ENCODE peak calls at places on chromosomes 3 and 15, in five cellular contexts. X is endothelial cell of umbilical vein, E is K562, G is A549, T is HepG2. Z is an unnamed sample.

GRCh38 chr3:196339044-196339443 is 856 bp upstream of the TM4SF19 start:
- DNase-seq in X (no peak), E (no peak), G (no peak), T (no peak), Z (no peak)

GRCh38 chr15:96070636-96071035 is 259.9 kb upstream of the NR2F2 start:
- DNase-seq in T (no peak), E (no peak), G (peak), X (no peak), Z (no peak)

GRCh38 chr3:7618606-7619005 is 757.7 kb downstream of the GRM7 start:
- DNase-seq in T (no peak), G (no peak), X (no peak), E (no peak), Z (no peak)

GRCh38 chr15:63025460-63025859 is 17.1 kb upstream of the TPM1 start:
- DNase-seq in E (no peak), X (no peak), G (peak), T (no peak), Z (peak)

GRCh38 chr3:41362638-41363559 is 163.6 kb downstream of the CTNNB1 start:
- DNase-seq in X (no peak), T (peak), G (no peak), E (no peak), Z (no peak)

GRCh38 chr15:98671060-98672008 is 23.0 kb downstream of the IGF1R start:
- DNase-seq in T (peak), E (no peak), X (peak), G (no peak), Z (no peak)

GRCh38 chr3:119551525-119552063 is 7.8 kb downstream of the CD80 start:
- DNase-seq in X (no peak), E (no peak), T (no peak), G (no peak), Z (no peak)

GRCh38 chr15:60660290-60661051 is 181.5 kb upstream of the ICE2 start:
- DNase-seq in E (no peak), G (no peak), T (no peak), X (peak), Z (no peak)

GRCh38 chr3:151156618-151157216 is 46.3 kb downstream of the GPR171 start:
- DNase-seq in E (peak), X (peak), T (peak), G (peak), Z (peak)

GRCh38 chr3:131907809-131908208 is 127.0 kb downstream of the CPNE4 start:
- DNase-seq in E (no peak), T (no peak), X (no peak), G (no peak), Z (no peak)

GRCh38 chr15:82530606-82531379 is 9.5 kb downstream of the RPS17 start:
- DNase-seq in G (peak), E (peak), T (peak), X (peak), Z (peak)

GRCh38 chr15:45857295-45857694 is 222.5 kb downstream of the SQOR start:
- DNase-seq in X (no peak), T (no peak), G (no peak), E (no peak), Z (no peak)

GRCh38 chr3:44076221-44076829 is 165.4 kb upstream of the TOPAZ1 start:
- DNase-seq in E (no peak), G (no peak), X (no peak), T (no peak), Z (no peak)

GRCh38 chr3:87298111-87298718 is 21.8 kb upstream of the POU1F1 start:
- DNase-seq in G (peak), T (peak), X (peak), E (peak), Z (peak)
- TF ChIP-seq CTCF in G (peak), T (peak), X (peak), E (peak), Z (peak)

GRCh38 chr3:52056968-52057805 is 816 bp upstream of the DUSP7 start:
- DNase-seq in E (peak), G (peak), X (peak), T (peak), Z (peak)
- TF ChIP-seq POLR2A in E (peak), G (no peak), X (peak), T (no peak), Z (peak)

GRCh38 chr3:55200916-55201315 is 273.1 kb upstream of the LRTM1 start:
- DNase-seq in X (no peak), T (no peak), G (no peak), E (no peak), Z (no peak)

GRCh38 chr3:55202320-55202719 is 274.5 kb upstream of the LRTM1 start:
- DNase-seq in X (no peak), G (no peak), E (no peak), T (no peak), Z (no peak)

GRCh38 chr3:55203006-55203405 is 275.1 kb upstream of the LRTM1 start:
- DNase-seq in T (no peak), G (no peak), X (no peak), E (no peak), Z (no peak)

GRCh38 chr3:55201729-55202128 is 273.9 kb upstream of the LRTM1 start:
- DNase-seq in X (no peak), G (no peak), E (no peak), T (no peak), Z (no peak)

DNA sequence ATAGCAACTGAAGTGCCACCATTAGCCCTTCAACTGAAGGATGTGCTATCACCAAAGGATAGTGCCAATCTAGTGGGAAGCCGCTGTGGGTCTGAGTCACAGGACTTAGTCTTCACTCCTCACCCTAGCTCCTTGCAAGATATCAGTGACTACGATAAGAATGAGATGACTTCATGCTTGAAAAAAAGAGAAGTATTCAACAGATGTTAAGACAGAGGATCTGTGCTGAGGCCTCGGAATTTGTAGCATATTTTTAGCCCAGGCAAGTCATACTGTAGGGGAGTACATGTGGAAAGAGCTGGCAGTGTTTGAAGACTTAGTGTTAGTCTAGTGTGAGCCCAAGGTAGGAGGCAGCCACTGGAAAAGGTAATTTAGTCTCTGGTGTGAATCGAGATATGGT is 270.7 kb upstream of the LRTM1 start:
- DNase-seq in T (no peak), E (no peak), G (no peak), X (no peak), Z (peak)
- TF ChIP-seq MYC in T (no peak), E (no peak), G (no peak), X (no peak), Z (no peak)

DNA sequence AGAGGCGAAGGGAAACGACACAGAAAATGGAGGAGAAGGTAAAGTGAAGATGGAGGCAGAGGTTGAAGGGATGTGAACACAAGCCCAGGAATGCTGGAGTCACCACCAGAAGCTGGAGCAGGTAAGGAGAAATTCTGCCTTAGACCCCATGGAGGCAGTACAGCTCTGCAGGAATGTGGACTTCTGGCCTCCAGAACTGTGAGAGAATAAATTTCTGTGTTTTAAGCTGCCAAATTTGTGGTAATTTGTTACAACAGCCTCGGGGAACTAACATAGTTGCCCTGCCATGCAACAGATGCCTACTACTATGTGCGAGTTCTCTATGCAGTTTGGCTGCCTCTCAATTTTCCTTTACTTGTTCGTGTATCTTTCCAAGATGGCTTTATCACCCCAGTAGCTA is 394.1 kb downstream of the TUSC7 start:
- DNase-seq in E (no peak), T (no peak), G (no peak), X (no peak), Z (no peak)
- TF ChIP-seq CTCF in E (no peak), T (peak), G (no peak), X (no peak), Z (no peak)

DNA sequence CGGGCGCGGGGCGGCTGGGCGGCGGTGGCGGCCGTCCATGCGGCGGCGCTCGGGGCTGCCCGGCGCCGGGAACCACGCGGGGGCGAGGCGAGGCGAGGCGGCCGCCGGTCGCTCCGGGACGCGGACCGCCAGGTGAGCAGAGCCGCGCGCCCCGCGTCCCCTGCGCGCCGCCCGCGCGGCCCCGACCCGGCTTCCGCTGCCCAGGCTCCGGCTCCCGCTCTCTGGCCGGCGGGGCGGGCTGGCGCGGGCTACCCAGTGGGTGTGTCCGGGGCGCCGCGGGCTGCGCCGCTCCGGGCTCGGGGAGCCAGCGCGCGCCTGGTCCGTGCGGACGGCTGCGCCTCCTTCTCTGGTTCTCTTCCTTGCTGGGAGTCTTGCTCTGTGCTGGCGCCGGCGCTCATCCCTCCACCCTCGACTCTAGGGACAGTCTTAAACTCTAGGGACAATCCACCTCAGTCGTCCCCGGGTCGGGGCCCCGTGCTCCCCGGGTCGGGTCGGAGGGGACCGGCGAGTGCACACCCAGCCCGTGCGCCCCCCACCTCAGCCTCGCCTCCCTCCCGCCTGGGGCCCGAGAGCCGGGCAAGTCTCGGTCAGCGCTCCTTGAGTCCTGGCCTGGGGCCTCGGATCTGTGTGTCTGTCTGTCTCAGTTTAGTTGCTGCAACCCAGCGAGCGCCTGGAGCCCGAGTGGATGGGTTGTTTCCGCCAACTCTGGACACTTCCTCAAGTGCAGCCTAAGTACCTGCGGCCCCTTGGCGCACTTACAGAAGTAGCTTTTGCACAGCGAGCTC is 488 bp downstream of the THSD4 start:
- DNase-seq in G (peak), T (no peak), E (no peak), X (no peak), Z (no peak)
- TF ChIP-seq POLR2A in G (peak), T (no peak), E (no peak), X (peak), Z (no peak)

GRCh38 chr3:146177986-146178385 is 17.0 kb upstream of the PLOD2 start:
- DNase-seq in G (no peak), X (no peak), E (no peak), T (no peak), Z (no peak)

GRCh38 chr3:146180376-146180775 is 19.4 kb upstream of the PLOD2 start:
- DNase-seq in G (no peak), X (no peak), E (no peak), T (no peak), Z (no peak)

GRCh38 chr3:146181181-146181580 is 20.2 kb upstream of the PLOD2 start:
- DNase-seq in G (no peak), X (no peak), T (no peak), E (no peak), Z (no peak)

GRCh38 chr3:146172586-146172985 is 11.6 kb upstream of the PLOD2 start:
- DNase-seq in E (no peak), X (no peak), T (no peak), G (no peak), Z (no peak)

GRCh38 chr3:146177072-146177936 is 16.3 kb upstream of the PLOD2 start:
- DNase-seq in E (no peak), X (peak), G (no peak), T (no peak), Z (no peak)
- TF ChIP-seq MYC in E (no peak), X (no peak), G (no peak), T (no peak), Z (no peak)

GRCh38 chr3:11095932-11096265 is 58.4 kb upstream of the HRH1 start:
- DNase-seq in X (peak), E (no peak), G (peak), T (no peak), Z (peak)
- TF ChIP-seq CTCF in X (no peak), E (peak), G (peak), T (no peak), Z (peak)

DNA sequence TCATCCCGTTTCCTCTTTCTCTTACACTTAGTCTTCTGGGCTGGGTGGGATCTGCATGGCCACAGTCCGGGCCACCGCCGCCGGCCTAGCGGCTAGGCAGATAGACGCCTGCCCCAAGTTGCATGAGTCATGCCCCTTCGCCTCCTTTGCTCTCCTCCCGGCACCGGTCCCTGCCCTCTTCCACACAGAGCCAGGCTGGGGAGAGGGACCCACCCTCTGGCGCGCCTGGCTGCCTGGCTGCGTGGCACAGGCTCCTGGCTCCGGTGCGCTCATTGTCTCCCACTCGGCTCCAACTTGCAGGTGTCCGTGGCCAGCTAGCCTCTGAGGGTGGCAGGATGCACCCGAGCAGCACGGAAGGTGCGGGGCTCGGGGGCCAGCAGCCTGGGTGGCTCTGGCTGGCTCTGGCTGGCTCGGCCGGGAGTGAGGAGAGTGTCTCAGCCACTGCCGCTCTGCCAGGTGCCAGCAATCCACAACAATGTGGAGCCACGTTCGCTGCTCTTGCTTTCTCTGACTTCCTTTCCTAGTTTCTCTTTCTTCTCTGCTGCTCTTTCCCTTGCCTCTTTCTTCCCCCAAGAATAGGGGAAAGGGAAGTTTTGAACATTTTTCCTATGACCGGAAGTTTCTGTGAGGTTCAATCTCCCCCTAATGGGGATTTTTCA is 22.4 kb upstream of the MTHFS start:
- DNase-seq in E (no peak), T (no peak), G (no peak), X (no peak), Z (no peak)
- TF ChIP-seq POLR2A in E (peak), T (no peak), G (no peak), X (no peak), Z (no peak)